ENCODE peak calls at places on chromosome 10, in four cellular contexts. V is pancreas; Z is CD8-positive, alpha-beta memory T cell; D is adrenal gland. R is an unnamed sample.

GRCh38 chr10:132962623-132963429 is 20.5 kb upstream of the CFAP46 start:
- DNase-seq in Z (no peak), V (no peak), D (no peak), R (no peak)

GRCh38 chr10:131947631-131948347 is 33.9 kb downstream of the BNIP3 start:
- DNase-seq in Z (no peak), V (peak; percentile 11), D (peak; percentile 65), R (peak; percentile 47)

GRCh38 chr10:125448596-125448995 is 234.4 kb downstream of the TEX36 start:
- DNase-seq in D (no peak), Z (no peak), V (peak; percentile 30), R (peak; percentile 32)

GRCh38 chr10:48377751-48378585 is 71.5 kb downstream of the MAPK8 start:
- DNase-seq in V (no peak), Z (no peak), D (no peak), R (no peak)

GRCh38 chr10:70191906-70192305 is 21.6 kb upstream of the SAR1A start:
- DNase-seq in D (no peak), Z (no peak), V (no peak), R (no peak)

GRCh38 chr10:79391231-79392019 is 44.2 kb downstream of the PPIF start:
- DNase-seq in Z (peak; percentile 30), V (peak; percentile 8), D (peak; percentile 34), R (no peak)

GRCh38 chr10:88915781-88916180 is 35.7 kb downstream of the STAMBPL1 start:
- DNase-seq in D (no peak), V (no peak), Z (no peak), R (no peak)

GRCh38 chr10:123149568-123150228 is 1.8 kb downstream of the HMX2 start:
- DNase-seq in D (no peak), V (no peak), Z (peak; percentile 55), R (no peak)

GRCh38 chr10:24008164-24009066 is 200.5 kb upstream of the KIAA1217 start:
- DNase-seq in V (no peak), Z (no peak), D (no peak), R (peak; percentile 1)

GRCh38 chr10:91340613-91341362 is 69.4 kb upstream of the HECTD2 start:
- DNase-seq in D (no peak), V (no peak), Z (no peak), R (peak; percentile 93)

GRCh38 chr10:126670886-126671285 is 393 bp upstream of the C10orf90 start:
- DNase-seq in V (no peak), Z (no peak), D (no peak), R (no peak)

GRCh38 chr10:58570307-58570723 is 57.6 kb downstream of the BICC1 start:
- DNase-seq in Z (no peak), V (no peak), D (no peak), R (peak; percentile 49)

GRCh38 chr10:109166935-109167334 is 756.4 kb downstream of the XPNPEP1 start:
- DNase-seq in D (no peak), Z (no peak), V (no peak), R (no peak)

GRCh38 chr10:32379950-32380547 is 33.1 kb upstream of the EPC1 start:
- DNase-seq in Z (no peak), D (no peak), V (no peak), R (no peak)

GRCh38 chr10:97740613-97741012 is 3.7 kb downstream of the ZFYVE27 start:
- DNase-seq in V (no peak), D (no peak), Z (no peak), R (no peak)

GRCh38 chr10:122554576-122554975 is 6.0 kb upstream of the DMBT1 start:
- DNase-seq in D (no peak), V (no peak), Z (no peak), R (no peak)

GRCh38 chr10:77026148-77026547 is 611.5 kb downstream of the KCNMA1 start:
- DNase-seq in V (no peak), D (no peak), Z (no peak), R (no peak)

GRCh38 chr10:48547061-48547895 is 57.6 kb downstream of the ARHGAP22 start:
- DNase-seq in V (peak; percentile 5), D (peak; percentile 27), Z (no peak), R (no peak)

GRCh38 chr10:99304027-99304856 is 24.9 kb upstream of the CNNM1 start:
- DNase-seq in V (peak; percentile 43), D (no peak), Z (no peak), R (no peak)

GRCh38 chr10:126013489-126014281 is 117.3 kb downstream of the FANK1 start:
- DNase-seq in D (no peak), V (no peak), Z (no peak), R (peak; percentile 69)

GRCh38 chr10:110458583-110458920 is 39.2 kb upstream of the DUSP5 start:
- DNase-seq in V (no peak), Z (no peak), D (peak; percentile 50), R (no peak)

GRCh38 chr10:17257466-17258321 is 29.7 kb downstream of the VIM start:
- DNase-seq in D (peak; percentile 74), V (peak; percentile 48), Z (peak; percentile 63), R (peak; percentile 33)

GRCh38 chr10:48454302-48455054 is 148.0 kb downstream of the MAPK8 start:
- DNase-seq in D (peak; percentile 30), V (no peak), Z (no peak), R (no peak)

GRCh38 chr10:49092477-49092876 is 22.8 kb downstream of the VSTM4 start:
- DNase-seq in Z (no peak), V (no peak), D (no peak), R (no peak)

GRCh38 chr10:7891634-7892033 is 73.3 kb downstream of the TAF3 start:
- DNase-seq in Z (no peak), D (no peak), V (no peak), R (no peak)

GRCh38 chr10:96417432-96417831 is 58.6 kb upstream of the OPALIN start:
- DNase-seq in Z (no peak), D (no peak), V (no peak), R (no peak)

GRCh38 chr10:99872367-99873162 is 90.1 kb downstream of the ABCC2 start:
- DNase-seq in V (no peak), Z (no peak), D (no peak), R (no peak)

GRCh38 chr10:24255907-24256306 is 47.0 kb downstream of the KIAA1217 start:
- DNase-seq in Z (no peak), V (no peak), D (peak; percentile 71), R (no peak)

GRCh38 chr10:77042706-77043105 is 594.9 kb downstream of the KCNMA1 start:
- DNase-seq in V (no peak), Z (no peak), D (no peak), R (no peak)

GRCh38 chr10:119370972-119371703 is 163.8 kb downstream of the GRK5 start:
- DNase-seq in D (peak; percentile 65), Z (no peak), V (no peak), R (peak; percentile 28)

GRCh38 chr10:35040761-35041501 is 49.2 kb downstream of the CUL2 start:
- DNase-seq in Z (no peak), V (no peak), D (no peak), R (peak; percentile 47)

GRCh38 chr10:123571978-123572377 is 94.2 kb upstream of the GPR26 start:
- DNase-seq in Z (no peak), D (no peak), V (no peak), R (no peak)

GRCh38 chr10:24209946-24210491 is 1.1 kb downstream of the KIAA1217 start:
- DNase-seq in D (peak; percentile 53), Z (no peak), V (no peak), R (peak; percentile 8)

GRCh38 chr10:63253040-63253439 is 119.9 kb downstream of the NRBF2 start:
- DNase-seq in Z (no peak), D (no peak), V (no peak), R (no peak)
- H3K36me3 ChIP-seq in Z (no peaks in the 10 kb centered on the region), D (peaks cover 7% of the 10 kb centered on the region), V (no peaks in the 10 kb centered on the region), R (no peaks in the 10 kb centered on the region)

GRCh38 chr10:102375250-102375649 is 20.3 kb upstream of the NFKB2 start:
- DNase-seq in Z (no peak), D (no peak), V (no peak), R (no peak)

GRCh38 chr10:102375867-102376266 is 19.6 kb upstream of the NFKB2 start:
- DNase-seq in D (no peak), Z (no peak), V (no peak), R (no peak)

GRCh38 chr10:102379383-102379782 is 16.1 kb upstream of the NFKB2 start:
- DNase-seq in V (no peak), Z (no peak), D (no peak), R (no peak)

GRCh38 chr10:102381983-102382382 is 13.5 kb upstream of the NFKB2 start:
- DNase-seq in Z (no peak), V (no peak), D (no peak), R (no peak)

GRCh38 chr10:102376901-102377300 is 18.6 kb upstream of the NFKB2 start:
- DNase-seq in Z (no peak), D (no peak), V (no peak), R (no peak)
- H3K36me3 ChIP-seq in Z (peaks cover 47% of the 10 kb centered on the region), D (peaks cover 91% of the 10 kb centered on the region), V (peaks cover 8% of the 10 kb centered on the region), R (peaks cover 34% of the 10 kb centered on the region)

DNA sequence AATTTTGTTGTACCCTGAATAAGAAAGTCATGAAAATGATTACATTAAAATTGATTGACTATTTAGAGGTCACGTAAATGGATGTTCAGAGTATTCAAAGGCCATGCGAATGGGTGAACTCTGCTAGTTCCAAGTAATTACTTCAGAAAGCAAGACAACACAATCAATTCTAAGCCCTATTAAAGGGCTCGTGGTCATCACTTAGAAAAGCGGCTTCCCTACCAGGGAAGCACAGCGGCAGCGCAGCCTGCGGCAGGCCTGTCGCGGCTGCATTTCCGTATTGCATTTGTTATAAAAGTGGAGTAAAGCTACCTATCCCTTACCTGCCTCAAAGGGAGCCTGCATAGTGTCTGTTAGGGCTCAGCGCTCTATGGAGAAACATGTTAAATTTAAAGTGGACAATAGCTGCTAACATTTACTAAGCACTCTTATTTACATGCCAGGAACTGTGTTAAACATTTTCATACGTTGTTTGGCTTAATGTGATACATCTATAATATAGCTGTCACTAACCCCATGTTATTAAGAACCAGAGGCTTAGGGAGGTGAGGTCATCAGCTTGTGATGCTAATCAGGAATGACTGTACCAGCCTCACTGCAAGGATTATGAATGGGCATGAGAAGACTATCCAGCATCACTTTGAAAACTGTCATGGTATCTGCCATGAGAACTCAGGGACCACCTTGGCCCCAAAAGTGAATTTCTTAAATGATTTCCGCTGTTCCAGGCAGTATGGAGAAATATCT is 187.5 kb downstream of the CELF2 start:
- DNase-seq in Z (no peak), D (no peak), V (no peak), R (peak; percentile 13)
- H3K36me3 ChIP-seq in Z (peaks cover 37% of the 10 kb centered on the region), D (no peaks in the 10 kb centered on the region), V (no peaks in the 10 kb centered on the region), R (no peaks in the 10 kb centered on the region)

GRCh38 chr10:6034371-6034770 is 27.8 kb downstream of the IL2RA start:
- DNase-seq in Z (no peak), V (no peak), D (no peak), R (no peak)
- H3K36me3 ChIP-seq in Z (no peaks in the 10 kb centered on the region), V (no peaks in the 10 kb centered on the region), D (no peaks in the 10 kb centered on the region), R (no peaks in the 10 kb centered on the region)

DNA sequence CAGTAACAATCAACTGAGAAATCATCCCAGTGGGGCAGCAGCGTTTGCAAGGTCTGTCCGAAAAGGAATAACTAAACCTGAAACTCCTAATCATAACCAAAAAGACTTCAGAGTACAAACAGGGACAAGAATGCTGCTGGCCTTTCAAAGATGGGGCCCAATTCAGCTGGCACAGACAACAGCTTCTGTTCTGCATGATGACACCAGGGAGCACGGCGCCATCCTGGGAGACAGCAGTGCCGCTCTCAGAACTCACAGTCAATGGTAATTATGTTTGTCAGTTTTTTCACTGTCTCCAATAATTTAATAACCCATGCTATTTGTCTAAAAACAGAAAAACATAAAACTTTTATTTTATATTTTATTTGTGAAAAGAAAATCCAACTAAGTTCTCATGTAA is 90.0 kb downstream of the LARP4B start:
- DNase-seq in Z (no peak), D (no peak), V (no peak), R (no peak)
- H3K36me3 ChIP-seq in Z (peaks cover 13% of the 10 kb centered on the region), D (peaks cover 34% of the 10 kb centered on the region), V (no peaks in the 10 kb centered on the region), R (peaks cover 67% of the 10 kb centered on the region)

GRCh38 chr10:30026080-30026479 is 33.3 kb downstream of the JCAD start:
- DNase-seq in D (no peak), Z (no peak), V (no peak), R (no peak)
- H3K36me3 ChIP-seq in D (no peaks in the 10 kb centered on the region), Z (no peaks in the 10 kb centered on the region), V (no peaks in the 10 kb centered on the region), R (peaks cover 13% of the 10 kb centered on the region)